ENCODE peak calls at places on chromosome 11, in four cellular contexts. Q is thoracic aorta, J is HCEC 1CT, L is NCI-H748 treated with DMSO at 0.1 percent for 48 hours. Z is an unnamed sample.

GRCh38 chr11:44304091-44305084 is 5.6 kb downstream of the ALX4 start:
- DNase-seq in J (no peak), Q (no peak), L (no peak), Z (no peak)

GRCh38 chr11:83736689-83737088 is 450.5 kb upstream of the CCDC90B start:
- DNase-seq in Q (no peak), J (no peak), L (peak), Z (peak)

GRCh38 chr11:17780668-17781067 is 46.1 kb downstream of the KCNC1 start:
- DNase-seq in L (no peak), Q (no peak), J (no peak), Z (no peak)

GRCh38 chr11:42025404-42025803 is 566.0 kb upstream of the LRRC4C start:
- DNase-seq in Q (no peak), J (no peak), L (no peak), Z (no peak)

GRCh38 chr11:116100016-116100415 is 595.8 kb upstream of the CADM1 start:
- DNase-seq in J (no peak), L (no peak), Q (no peak), Z (no peak)

GRCh38 chr11:95517453-95517852 is 272.1 kb downstream of the FAM76B start:
- DNase-seq in J (no peak), L (no peak), Q (no peak), Z (no peak)

GRCh38 chr11:10305964-10306918 is 1.4 kb downstream of the ADM start:
- DNase-seq in J (no peak), L (no peak), Q (no peak), Z (no peak)

GRCh38 chr11:1292018-1292643 is 17.3 kb downstream of the TOLLIP start:
- DNase-seq in L (no peak), J (no peak), Q (no peak), Z (no peak)

GRCh38 chr11:45578286-45578685 is 87.1 kb downstream of the CHST1 start:
- DNase-seq in L (no peak), Q (no peak), J (no peak), Z (peak)

GRCh38 chr11:68912254-68912653 is 8.6 kb downstream of the IGHMBP2 start:
- DNase-seq in L (no peak), J (no peak), Q (no peak), Z (no peak)

GRCh38 chr11:33234397-33235168 is 22.6 kb upstream of the HIPK3 start:
- DNase-seq in Q (no peak), J (no peak), L (no peak), Z (no peak)

GRCh38 chr11:17188675-17189074 is 19.1 kb downstream of the PIK3C2A start:
- DNase-seq in J (no peak), L (no peak), Q (no peak), Z (no peak)

GRCh38 chr11:35029979-35030378 is 109.0 kb upstream of the CD44 start:
- DNase-seq in L (no peak), J (peak), Q (no peak), Z (no peak)

GRCh38 chr11:117473692-117474091 is 146.0 kb downstream of the CEP164 start:
- DNase-seq in Q (no peak), L (peak), J (no peak), Z (peak)

GRCh38 chr11:113351061-113351460 is 36.5 kb upstream of the ANKK1 start:
- DNase-seq in Q (no peak), L (peak), J (no peak), Z (peak)

GRCh38 chr11:115334932-115335788 is 169.1 kb downstream of the CADM1 start:
- DNase-seq in Q (no peak), L (peak), J (peak), Z (peak)

GRCh38 chr11:2509481-2510001 is 64.7 kb downstream of the KCNQ1 start:
- DNase-seq in J (no peak), Q (no peak), L (no peak), Z (no peak)

GRCh38 chr11:16805942-16806341 is 67.5 kb downstream of the C11orf58 start:
- DNase-seq in J (no peak), Q (no peak), L (no peak), Z (no peak)

GRCh38 chr11:16791494-16791961 is 53.1 kb downstream of the C11orf58 start:
- DNase-seq in Q (peak), L (no peak), J (peak), Z (no peak)

GRCh38 chr11:61866231-61866957 is 25.0 kb downstream of the FADS3 start:
- DNase-seq in Q (no peak), J (no peak), L (no peak), Z (no peak)

GRCh38 chr11:129278586-129279319 is 86.6 kb upstream of the ARHGAP32 start:
- DNase-seq in Q (no peak), L (no peak), J (peak), Z (peak)

GRCh38 chr11:109123811-109124787 is 297.9 kb upstream of the C11orf87 start:
- DNase-seq in J (no peak), L (no peak), Q (no peak), Z (no peak)

GRCh38 chr11:24233041-24233440 is 263.8 kb upstream of the LUZP2 start:
- DNase-seq in L (no peak), J (no peak), Q (no peak), Z (no peak)

GRCh38 chr11:71180694-71181466 is 71.5 kb downstream of the SHANK2 start:
- DNase-seq in J (no peak), L (no peak), Q (no peak), Z (no peak)

GRCh38 chr11:11036185-11037161 is 178.6 kb upstream of the ZBED5 start:
- DNase-seq in L (peak), Q (no peak), J (peak), Z (peak)

GRCh38 chr11:1532606-1533341 is 39.3 kb downstream of the DUSP8 start:
- DNase-seq in J (no peak), L (no peak), Q (no peak), Z (no peak)

GRCh38 chr11:11499300-11499699 is 122.5 kb downstream of the GALNT18 start:
- DNase-seq in Q (no peak), J (no peak), L (no peak), Z (no peak)